ENCODE peak calls at places on chromosome 19, in six cellular contexts. B is PC-3, S is PC-9, T is GM23338, A is SK-N-SH, M is HCT116. H is an unnamed sample. For H3K9me2, the result is how much of the 10 kb centered on the place peaks cover.

GRCh38 chr19:11324748-11325389 is 14.6 kb downstream of the RAB3D start:
- DNase-seq in T (no peak), M (no peak), S (no peak), B (no peak), A (peak), H (no peak)

GRCh38 chr19:43768273-43769050 is 12.3 kb downstream of the KCNN4 start:
- DNase-seq in M (no peak), S (no peak), B (peak), A (no peak), T (no peak), H (no peak)

GRCh38 chr19:11624064-11624463 is 26.8 kb downstream of the ZNF627 start:
- DNase-seq in B (peak), T (no peak), S (no peak), M (no peak), A (no peak), H (no peak)

GRCh38 chr19:2426661-2427322 is 594 bp downstream of the TIMM13 start:
- DNase-seq in T (peak), A (peak), M (peak), B (peak), S (peak), H (peak)

GRCh38 chr19:35383536-35383935 is 12.7 kb downstream of the GPR42 start:
- DNase-seq in A (no peak), S (no peak), M (no peak), B (no peak), T (no peak), H (no peak)

GRCh38 chr19:21851596-21852345 is 15.8 kb upstream of the ZNF43 start:
- DNase-seq in B (peak), M (no peak), S (peak), A (peak), T (peak), H (peak)

GRCh38 chr19:35272122-35272715 is 3.5 kb downstream of the USF2 start:
- DNase-seq in S (no peak), T (no peak), B (no peak), M (no peak), A (no peak), H (no peak)

GRCh38 chr19:21848706-21849105 is 12.7 kb upstream of the ZNF43 start:
- DNase-seq in T (no peak), B (peak), A (no peak), S (no peak), M (no peak), H (no peak)

GRCh38 chr19:10295305-10295846 is 5.6 kb downstream of the ICAM5 start:
- DNase-seq in B (no peak), A (peak), T (peak), M (no peak), S (no peak), H (peak)

GRCh38 chr19:34104099-34104498 is 68.2 kb upstream of the LSM14A start:
- DNase-seq in T (no peak), A (no peak), B (no peak), S (no peak), M (no peak), H (peak)

GRCh38 chr19:1653300-1653628 is 849 bp upstream of the TCF3 start:
- DNase-seq in M (no peak), T (no peak), A (no peak), B (no peak), S (no peak), H (no peak)

GRCh38 chr19:43820098-43820860 is 6.8 kb upstream of the ZNF283 start:
- DNase-seq in S (no peak), M (no peak), B (no peak), A (peak), T (peak), H (no peak)

GRCh38 chr19:44050740-44051653 is 839 bp upstream of the ZNF223 start:
- DNase-seq in A (no peak), B (no peak), M (no peak), T (peak), S (peak), H (no peak)

GRCh38 chr19:13492128-13492527 is 14.2 kb downstream of the CACNA1A start:
- DNase-seq in S (no peak), B (peak), A (no peak), T (peak), M (no peak), H (no peak)

GRCh38 chr19:14563989-14564650 is 7.7 kb downstream of the NDUFB7 start:
- DNase-seq in S (peak), B (peak), T (peak), A (peak), M (peak), H (peak)

GRCh38 chr19:42149447-42150202 is 17.4 kb upstream of the POU2F2 start:
- DNase-seq in S (no peak), T (peak), M (no peak), A (peak), B (no peak), H (no peak)

GRCh38 chr19:6739884-6740588 is 556 bp downstream of the TRIP10 start:
- DNase-seq in M (no peak), T (peak), S (peak), B (no peak), A (peak), H (peak)

GRCh38 chr19:43818500-43818899 is 8.6 kb upstream of the ZNF283 start:
- DNase-seq in T (no peak), A (no peak), S (no peak), B (no peak), M (no peak), H (no peak)

GRCh38 chr19:23403581-23404324 is 8.5 kb upstream of the ZNF91 start:
- DNase-seq in B (no peak), M (no peak), A (no peak), T (peak), S (peak), H (no peak)

GRCh38 chr19:30131246-30131645 is 189.2 kb downstream of the URI1 start:
- DNase-seq in M (no peak), T (no peak), S (no peak), A (no peak), B (no peak), H (no peak)

GRCh38 chr19:16164222-16164890 is 9.0 kb downstream of the CIB3 start:
- DNase-seq in A (no peak), S (no peak), M (no peak), T (no peak), B (no peak), H (no peak)

GRCh38 chr19:16168465-16169081 is 4.8 kb downstream of the CIB3 start:
- DNase-seq in B (peak), M (no peak), S (no peak), A (no peak), T (peak), H (peak)

GRCh38 chr19:16166417-16166816 is 6.9 kb downstream of the CIB3 start:
- DNase-seq in B (no peak), M (no peak), A (no peak), T (no peak), S (no peak), H (no peak)

GRCh38 chr19:16170134-16170533 is 3.2 kb downstream of the CIB3 start:
- DNase-seq in B (no peak), M (no peak), T (no peak), A (no peak), S (no peak), H (no peak)

DNA sequence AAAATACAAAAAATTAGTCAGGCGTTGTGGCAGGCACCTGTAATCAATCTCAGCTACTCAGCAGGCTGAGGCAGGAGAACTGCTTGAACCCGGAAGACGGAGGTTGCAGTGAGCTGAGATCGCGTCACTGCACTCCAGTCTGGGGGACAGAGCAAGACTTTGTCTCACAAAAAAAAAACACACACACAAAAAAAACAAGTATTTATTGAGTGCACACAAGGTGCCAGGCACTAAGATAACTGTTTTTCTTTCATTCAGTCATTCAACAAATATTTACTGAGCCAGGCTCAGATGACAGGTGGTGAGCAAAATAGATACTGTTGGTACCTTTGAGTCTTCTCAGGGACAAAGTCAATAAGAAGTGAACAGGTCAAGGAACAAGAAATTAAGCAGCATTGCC is 6.3 kb downstream of the CIB3 start:
- DNase-seq in S (no peak), B (peak), M (no peak), A (no peak), T (no peak), H (no peak)
- H3K4me2 ChIP-seq in S (no peak), B (no peak), M (no peak), A (no peak), T (no peak), H (no peak)

DNA sequence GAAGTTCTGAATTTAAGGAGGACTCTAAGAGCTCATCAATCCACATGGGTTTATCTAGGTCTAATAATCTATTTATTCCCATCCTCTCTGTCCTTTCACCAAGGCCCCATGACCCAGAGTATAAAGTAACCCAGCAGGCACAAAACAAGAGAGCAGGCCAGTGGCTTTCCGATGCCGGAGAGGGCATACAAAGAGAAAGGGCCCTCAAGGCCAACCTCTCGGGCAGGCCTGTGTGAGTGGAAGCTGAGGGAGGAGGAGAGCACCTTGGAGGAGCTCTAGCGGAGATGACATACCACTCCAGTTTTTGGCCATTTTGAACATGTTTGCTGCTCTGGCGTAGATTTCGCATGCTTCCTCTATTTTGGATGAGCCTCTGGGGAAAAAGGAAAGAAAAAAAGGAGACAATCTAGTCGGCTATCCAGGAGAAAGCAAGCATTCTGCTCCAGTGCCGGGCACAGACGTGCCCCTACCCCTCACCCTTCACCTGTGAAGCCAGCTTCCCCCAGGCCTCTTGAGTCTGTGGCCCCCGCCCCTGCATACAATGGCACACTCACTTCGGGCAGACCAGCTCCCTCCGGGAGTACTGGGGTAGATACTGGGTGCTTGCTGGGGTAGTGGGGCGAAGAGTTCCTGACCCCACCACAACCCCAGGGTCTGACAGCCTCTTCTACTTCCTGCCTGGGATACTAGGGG is 11.6 kb downstream of the NAPA start:
- DNase-seq in A (no peak), B (no peak), M (no peak), S (no peak), T (no peak), H (no peak)
- H3K9me2 ChIP-seq in A (under half), B (under half), M (under half), S (under half), T (under half), H (under half)

GRCh38 chr19:31531326-31531725 is 182.1 kb upstream of the TSHZ3 start:
- DNase-seq in A (no peak), S (no peak), B (no peak), T (no peak), M (no peak), H (no peak)
- TF ChIP-seq CTCF in A (no peak), S (no peak), B (no peak), T (no peak), M (no peak), H (no peak)

GRCh38 chr19:45138303-45138751 is 22.5 kb downstream of the NKPD1 start:
- DNase-seq in M (no peak), T (no peak), A (no peak), S (no peak), B (no peak), H (peak)

GRCh38 chr19:45135176-45135575 is 25.6 kb downstream of the NKPD1 start:
- DNase-seq in A (no peak), S (no peak), T (no peak), B (no peak), M (no peak), H (no peak)

GRCh38 chr19:45137179-45137761 is 23.5 kb downstream of the NKPD1 start:
- DNase-seq in A (peak), B (no peak), S (no peak), T (no peak), M (no peak), H (peak)

GRCh38 chr19:45139286-45140143 is 21.3 kb downstream of the NKPD1 start:
- DNase-seq in A (no peak), T (no peak), M (no peak), S (no peak), B (no peak), H (no peak)

DNA sequence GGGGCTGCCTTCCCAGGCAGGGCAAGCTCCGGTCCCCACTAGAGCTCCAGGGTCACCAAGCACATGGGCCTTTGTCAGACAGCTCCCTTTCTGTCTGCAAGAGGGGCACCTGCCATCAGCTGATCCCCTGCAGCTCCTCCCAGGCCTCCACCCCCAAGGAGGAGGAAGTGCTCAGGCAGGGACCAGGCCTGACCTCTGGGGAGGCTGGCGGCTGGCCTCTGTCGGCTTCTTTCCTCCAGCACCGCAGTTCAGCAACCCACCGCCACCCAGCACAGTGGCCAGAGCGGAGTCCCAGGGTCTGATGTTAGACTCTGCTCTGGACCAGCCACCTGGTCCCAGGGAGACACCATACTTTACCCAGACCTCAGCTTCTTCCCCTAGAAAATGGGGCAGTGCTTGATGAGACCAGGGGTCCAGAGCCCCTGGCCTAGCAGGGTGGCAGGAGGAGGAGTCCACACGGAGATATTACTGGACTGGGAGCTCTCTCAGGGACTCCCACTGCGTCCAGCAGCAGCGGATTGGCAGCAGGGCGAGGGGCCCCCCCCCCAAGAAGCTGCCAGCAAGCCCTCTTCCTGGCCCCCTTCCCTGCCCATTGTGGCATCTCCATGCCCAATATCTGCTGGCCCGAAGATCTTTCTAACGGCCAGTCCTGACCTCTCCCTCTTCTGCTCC is 24.1 kb downstream of the NKPD1 start:
- DNase-seq in A (peak), M (no peak), S (no peak), B (no peak), T (no peak), H (peak)
- H3K4me2 ChIP-seq in A (no peak), M (no peak), S (no peak), B (no peak), T (no peak), H (peak)

GRCh38 chr19:47760632-47760999 is 15.3 kb downstream of the NOP53 start:
- DNase-seq in S (no peak), A (no peak), B (no peak), T (no peak), M (no peak), H (no peak)

GRCh38 chr19:47756627-47756929 is 11.2 kb downstream of the NOP53 start:
- DNase-seq in T (no peak), B (no peak), S (no peak), A (no peak), M (no peak), H (no peak)

GRCh38 chr19:47756953-47757608 is 11.7 kb downstream of the NOP53 start:
- DNase-seq in B (no peak), M (no peak), A (no peak), T (no peak), S (no peak), H (no peak)

GRCh38 chr19:47757617-47758432 is 12.5 kb downstream of the NOP53 start:
- DNase-seq in A (no peak), M (no peak), S (no peak), B (no peak), T (no peak), H (no peak)

DNA sequence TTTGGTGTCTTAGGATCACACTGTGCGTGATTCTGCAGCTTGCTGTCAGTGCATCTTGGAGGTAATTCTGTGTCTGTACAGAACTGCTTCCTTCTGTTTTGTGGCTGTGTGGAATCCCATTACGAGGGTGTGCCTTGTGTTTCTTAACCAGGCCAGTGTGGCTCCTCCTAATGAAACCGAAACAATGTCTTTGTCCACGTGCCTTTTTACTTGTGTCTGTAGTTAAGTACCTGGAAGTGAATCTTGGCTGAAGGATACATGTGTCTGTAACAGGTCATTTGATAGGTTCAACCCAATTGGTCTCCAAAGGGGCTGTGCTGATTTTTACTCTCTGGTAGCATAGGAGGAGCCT is 13.1 kb downstream of the NOP53 start:
- DNase-seq in S (no peak), T (no peak), M (no peak), B (no peak), A (no peak), H (no peak)
- H3K9me2 ChIP-seq in S (under half), T (under half), M (under half), B (under half), A (under half), H (under half)

GRCh38 chr19:18478545-18479311 is 40.8 kb upstream of the ISYNA1 start:
- DNase-seq in S (peak), T (no peak), B (peak), A (peak), M (no peak), H (peak)
- TF ChIP-seq CTCF in S (no peak), T (no peak), B (no peak), A (no peak), M (no peak), H (no peak)

GRCh38 chr19:48493718-48494515 is 17.7 kb downstream of the LMTK3 start:
- DNase-seq in B (no peak), M (no peak), S (no peak), T (peak), A (no peak), H (no peak)
- H3K4me2 ChIP-seq in B (peak), M (peak), S (peak), T (peak), A (peak), H (peak)

DNA sequence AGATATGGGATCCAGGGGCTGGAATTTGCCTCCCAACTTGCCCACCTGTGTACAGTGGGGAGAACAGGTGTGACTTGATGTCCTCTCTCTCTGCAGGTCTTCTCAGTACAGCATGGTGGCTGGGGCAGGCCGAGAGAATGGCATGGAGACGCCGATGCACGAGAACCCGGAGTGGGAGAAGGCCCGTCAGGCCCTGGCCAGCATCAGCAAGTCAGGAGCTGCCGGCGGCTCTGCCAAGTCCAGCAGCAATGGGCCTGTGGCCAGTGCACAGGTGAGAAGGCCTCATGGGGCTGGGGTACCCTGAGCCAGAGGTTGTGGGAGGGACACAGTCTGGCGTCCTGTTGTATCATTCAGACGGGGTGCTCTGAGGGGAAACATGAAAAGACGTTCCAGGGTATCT is 3.0 kb downstream of the LENG8 start:
- DNase-seq in B (no peak), M (no peak), T (no peak), A (no peak), S (no peak), H (no peak)
- H3K9me2 ChIP-seq in B (under half), M (under half), T (under half), A (under half), S (under half), H (under half)